ENCODE peak calls at places on chromosomes 2 and 18, in ten cellular contexts. Q is GM13976, P is lower lobe of right lung, O is H9, D is neural crest cell, S is heart left ventricle, C is psoas muscle, W is GM06990, N is tibial artery, A is osteocyte. R is an unnamed sample.

GRCh38 chr2:112488201-112488600 is 6.2 kb downstream of the TTL start:
- DNase-seq in C (no peak), N (no peak), S (no peak), D (no peak), O (no peak), Q (no peak), A (no peak), W (no peak), P (no peak), R (no peak)

GRCh38 chr2:63743170-63743975 is 98.3 kb upstream of the UGP2 start:
- DNase-seq in O (no peak), P (no peak), D (no peak), S (no peak), W (no peak), Q (no peak), A (no peak), N (no peak), C (no peak), R (no peak)

GRCh38 chr2:232478571-232479340 is 8.9 kb downstream of the ECEL1 start:
- DNase-seq in C (peak), O (peak), A (no peak), Q (no peak), P (peak), S (peak), D (no peak), W (no peak), N (peak), R (no peak)

GRCh38 chr2:236239276-236240065 is 24.7 kb downstream of the ASB18 start:
- DNase-seq in A (peak), N (peak), S (no peak), O (no peak), P (no peak), D (no peak), C (no peak), W (no peak), Q (no peak), R (no peak)

GRCh38 chr2:25279091-25279651 is 62.6 kb downstream of the DNMT3A start:
- DNase-seq in S (peak), P (peak), C (peak), O (no peak), N (peak), D (no peak), Q (peak), A (no peak), W (peak), R (peak)

GRCh38 chr2:5546176-5546575 is 146.0 kb upstream of the SOX11 start:
- DNase-seq in O (no peak), W (no peak), A (no peak), D (no peak), N (no peak), P (no peak), Q (no peak), S (no peak), C (no peak), R (no peak)

GRCh38 chr18:57915241-57915640 is 112.1 kb upstream of the ATP8B1 start:
- DNase-seq in W (no peak), A (no peak), D (no peak), N (no peak), C (no peak), P (no peak), O (no peak), S (no peak), Q (no peak), R (no peak)

GRCh38 chr2:219325136-219325535 is 7.4 kb downstream of the RESP18 start:
- DNase-seq in W (no peak), N (no peak), P (no peak), Q (no peak), D (no peak), A (no peak), C (no peak), S (no peak), O (no peak), R (no peak)

GRCh38 chr18:36931116-36931515 is 102.2 kb downstream of the KIAA1328 start:
- DNase-seq in A (no peak), P (no peak), D (no peak), Q (no peak), O (no peak), S (no peak), N (no peak), W (no peak), C (no peak), R (no peak)

GRCh38 chr2:53859354-53860159 is at the start of gene GPR75:
- DNase-seq in D (no peak), Q (no peak), C (peak), O (peak), W (no peak), P (peak), N (no peak), A (no peak), S (peak), R (no peak)

GRCh38 chr18:61991201-61991600 is 98.4 kb upstream of the RNF152 start:
- DNase-seq in D (no peak), O (no peak), C (no peak), A (no peak), P (no peak), S (no peak), W (no peak), N (no peak), Q (no peak), R (no peak)

GRCh38 chr18:36382854-36383253 is 85.3 kb downstream of the FHOD3 start:
- DNase-seq in N (no peak), W (no peak), S (no peak), C (no peak), A (no peak), D (no peak), O (no peak), P (no peak), Q (no peak), R (no peak)

GRCh38 chr18:48167901-48168300 is 237.4 kb upstream of the SMAD2 start:
- DNase-seq in W (no peak), N (peak), D (no peak), S (no peak), P (no peak), C (no peak), O (no peak), Q (no peak), A (no peak), R (no peak)

GRCh38 chr18:78630981-78631510 is 348.6 kb upstream of the SALL3 start:
- DNase-seq in O (no peak), W (no peak), P (no peak), S (no peak), C (no peak), N (peak), Q (no peak), D (no peak), A (no peak), R (no peak)

GRCh38 chr2:106638043-106638442 is 150.9 kb downstream of the CD8B2 start:
- DNase-seq in W (no peak), C (no peak), N (no peak), P (no peak), S (no peak), Q (peak), A (no peak), D (no peak), O (no peak), R (no peak)

GRCh38 chr18:60215432-60215831 is 157.1 kb downstream of the MC4R start:
- DNase-seq in D (no peak), P (no peak), O (no peak), Q (no peak), C (no peak), W (no peak), S (no peak), N (no peak), A (no peak), R (peak)

GRCh38 chr18:25229080-25229479 is 122.9 kb downstream of the ZNF521 start:
- DNase-seq in C (no peak), O (no peak), S (no peak), Q (no peak), P (no peak), A (no peak), W (no peak), N (no peak), D (no peak), R (no peak)

GRCh38 chr2:105403785-105404698 is 5.2 kb upstream of the FHL2 start:
- DNase-seq in S (peak), N (no peak), O (peak), A (no peak), W (no peak), P (no peak), C (peak), Q (no peak), D (no peak), R (no peak)

GRCh38 chr2:56372071-56372656 is 188.4 kb downstream of the CCDC85A start:
- DNase-seq in O (no peak), D (no peak), A (no peak), C (no peak), N (no peak), W (peak), P (no peak), Q (no peak), S (no peak), R (no peak)

DNA sequence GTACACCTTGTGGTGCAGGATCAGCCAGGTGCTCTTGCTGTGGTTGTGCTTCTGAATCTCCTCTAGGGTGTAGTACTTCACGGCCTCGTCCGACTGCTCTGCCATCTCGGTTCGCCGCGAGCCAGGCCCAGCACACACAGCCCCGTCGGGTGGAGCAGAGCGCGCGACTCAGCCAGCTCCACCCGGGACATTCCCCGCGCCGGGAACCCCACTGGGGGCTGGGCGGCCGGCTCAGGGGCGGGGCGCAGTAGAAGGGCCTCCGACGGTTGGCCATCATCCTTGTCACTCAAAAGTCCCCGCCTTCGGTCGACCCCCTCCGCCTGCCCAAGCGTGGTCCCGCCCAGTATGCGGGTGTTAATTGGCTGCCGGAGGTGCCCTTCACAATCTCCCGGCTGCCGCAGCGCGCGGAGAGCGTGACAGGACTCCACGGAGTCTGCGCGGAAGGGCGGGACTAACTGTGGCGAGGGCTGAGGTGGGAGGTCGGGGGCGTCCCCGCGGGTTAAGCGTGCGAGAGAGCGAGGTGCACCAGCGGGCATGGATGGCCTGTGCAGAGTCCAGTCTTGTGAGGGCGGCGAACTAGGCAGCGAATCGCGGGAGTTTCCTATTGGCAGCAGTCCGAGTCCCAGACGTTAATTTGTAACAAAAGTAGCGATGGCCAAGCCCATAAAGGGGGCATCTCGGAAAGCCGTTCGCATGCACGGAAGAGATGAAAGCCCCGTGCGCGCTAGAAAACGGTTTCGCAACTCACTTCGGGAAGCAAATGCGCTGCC is at the start of gene CYB5A:
- DNase-seq in W (peak), D (peak), S (peak), P (peak), A (peak), C (peak), N (peak), Q (peak), O (peak), R (peak)
- TF ChIP-seq CTCF in W (no peak), D (peak), S (no peak), P (no peak), A (peak), C (no peak), N (peak), Q (no peak), O (peak), R (no peak)

DNA sequence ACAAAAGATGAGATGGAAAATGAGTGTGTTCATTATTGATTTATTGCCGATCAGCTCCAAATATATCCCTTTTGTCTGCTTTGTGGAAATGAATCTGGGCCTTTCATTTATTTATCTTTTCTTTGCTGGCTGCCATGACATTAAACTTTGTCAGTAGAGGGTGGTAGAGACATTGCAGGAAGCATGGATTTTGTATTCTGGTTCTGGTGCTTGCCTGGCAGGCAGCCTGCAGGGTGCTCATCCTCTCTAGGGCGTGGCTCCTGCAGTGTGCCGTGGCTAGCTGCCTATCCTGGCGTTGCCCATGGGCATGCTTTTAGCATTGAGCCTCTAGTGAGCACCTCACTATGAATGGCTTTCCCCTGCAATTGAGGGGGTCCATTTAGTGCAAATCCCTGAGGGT is 593.1 kb downstream of the RNF144A start:
- DNase-seq in A (no peak), S (no peak), O (no peak), C (no peak), Q (no peak), W (no peak), P (no peak), N (no peak), D (no peak), R (no peak)
- TF ChIP-seq CTCF in A (no peak), S (no peak), O (peak), C (no peak), Q (no peak), W (peak), P (no peak), N (no peak), D (no peak), R (no peak)

GRCh38 chr2:172113617-172114016 is 10.9 kb upstream of the DLX2 start:
- DNase-seq in N (no peak), Q (peak), C (no peak), W (no peak), A (no peak), P (no peak), D (no peak), S (no peak), O (no peak), R (peak)
- TF ChIP-seq CTCF in N (peak), Q (peak), C (peak), W (peak), A (peak), P (peak), D (peak), S (peak), O (peak), R (peak)

DNA sequence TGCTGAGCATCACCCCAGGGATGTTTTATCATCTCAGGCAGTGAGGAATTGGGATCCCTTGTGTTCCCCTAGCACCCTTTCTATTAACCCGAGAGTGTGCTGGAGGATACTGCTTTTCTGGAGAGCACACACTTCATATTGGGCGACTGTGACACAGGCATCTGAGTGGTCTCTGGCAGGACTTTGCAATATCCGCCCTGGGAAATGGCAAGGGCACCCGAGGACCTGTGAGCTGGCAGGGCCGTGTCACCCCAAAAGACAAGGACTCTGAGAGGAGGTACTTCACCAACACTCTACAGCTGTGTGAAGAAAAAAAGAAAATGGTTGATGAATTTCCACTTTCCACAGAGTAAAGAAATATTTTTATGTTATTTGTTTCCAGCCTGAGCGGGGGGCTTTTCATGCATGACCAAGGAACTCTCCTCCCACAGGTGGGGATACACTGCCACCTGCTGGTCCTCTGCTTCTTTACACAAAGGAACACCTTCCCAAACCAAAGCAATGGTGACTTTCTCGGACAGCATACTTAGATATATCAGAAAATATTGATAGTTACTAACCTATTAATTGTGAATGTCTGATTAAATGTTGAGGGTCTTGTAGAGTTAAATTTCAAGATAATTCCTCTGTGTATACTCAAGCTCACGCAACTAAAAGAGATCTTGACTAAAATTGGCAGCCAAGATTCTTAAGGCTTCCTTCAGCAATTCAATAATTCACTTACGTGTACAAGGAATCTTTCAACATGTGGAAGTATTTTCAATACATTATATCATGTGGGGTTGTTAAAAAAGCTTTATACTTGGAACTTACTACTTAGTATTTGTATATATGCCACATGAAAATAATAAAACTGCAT is 45.9 kb upstream of the REG3G start:
- DNase-seq in W (no peak), C (peak), Q (peak), P (no peak), A (no peak), N (no peak), D (peak), S (no peak), O (peak), R (peak)
- TF ChIP-seq CTCF in W (peak), C (peak), Q (peak), P (peak), A (peak), N (peak), D (peak), S (peak), O (peak), R (peak)

GRCh38 chr2:190447766-190448165 is 39.6 kb downstream of the MFSD6 start:
- DNase-seq in D (no peak), P (no peak), N (no peak), O (no peak), W (no peak), C (no peak), Q (no peak), S (no peak), A (no peak), R (no peak)
- TF ChIP-seq CTCF in D (no peak), P (no peak), N (no peak), O (no peak), W (no peak), C (no peak), Q (no peak), S (no peak), A (no peak), R (no peak)

GRCh38 chr2:126244937-126245336 is 411.0 kb upstream of the GYPC start:
- DNase-seq in N (no peak), S (peak), D (peak), Q (peak), C (no peak), P (peak), O (peak), W (no peak), A (no peak), R (peak)
- TF ChIP-seq CTCF in N (no peak), S (peak), D (peak), Q (peak), C (peak), P (peak), O (peak), W (peak), A (peak), R (peak)

DNA sequence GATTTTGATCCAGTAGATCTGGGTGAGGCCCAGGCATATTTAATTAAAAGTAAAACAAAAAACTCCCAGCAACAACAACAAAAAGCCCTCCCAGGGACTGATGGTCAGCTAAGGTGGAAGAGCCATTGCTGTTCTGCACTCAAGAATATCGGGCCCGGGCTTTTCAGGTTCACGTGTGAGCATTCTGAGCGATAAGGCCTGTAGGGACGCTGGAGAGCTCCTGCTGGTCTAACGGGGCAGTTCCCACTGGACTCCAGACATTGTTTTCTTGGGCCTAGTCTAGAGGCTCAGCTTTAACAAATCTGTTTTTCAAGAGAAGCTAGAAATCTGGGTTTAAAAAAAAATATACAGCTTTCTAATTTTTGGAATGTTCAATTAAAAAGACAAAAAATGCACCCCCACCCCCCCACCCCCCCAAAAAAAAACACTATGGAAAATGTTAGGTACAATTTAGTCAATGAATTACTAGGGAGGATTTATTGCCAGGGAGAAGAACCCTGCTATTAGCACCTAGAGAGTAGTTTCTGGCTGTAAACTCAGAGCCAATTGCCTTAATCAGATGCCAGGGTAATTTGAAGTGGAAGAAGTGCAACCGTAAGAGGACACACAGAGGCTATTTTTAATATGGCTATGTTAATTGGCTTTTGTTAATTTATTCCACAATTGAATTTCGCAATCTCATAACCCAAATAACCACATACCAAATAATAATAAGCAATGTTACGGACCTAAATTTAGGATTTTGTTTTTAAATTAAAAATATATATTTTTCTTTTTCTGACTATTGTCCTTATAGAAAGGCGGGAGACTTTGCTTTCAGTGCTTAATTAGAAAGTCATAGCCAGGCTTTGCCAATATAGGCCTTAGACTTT is 78.9 kb downstream of the MAP4K4 start:
- DNase-seq in Q (no peak), N (no peak), O (no peak), P (no peak), A (no peak), S (peak), W (no peak), C (no peak), D (no peak), R (no peak)
- TF ChIP-seq CTCF in Q (no peak), N (peak), O (peak), P (no peak), A (peak), S (peak), W (peak), C (no peak), D (peak), R (no peak)

GRCh38 chr2:96409543-96410184 is 74.1 kb downstream of the NCAPH start:
- DNase-seq in P (no peak), C (no peak), W (no peak), S (no peak), A (no peak), O (no peak), Q (no peak), N (no peak), D (no peak), R (no peak)
- TF ChIP-seq CTCF in P (no peak), C (no peak), W (no peak), S (no peak), A (no peak), O (no peak), Q (no peak), N (no peak), D (no peak), R (no peak)

DNA sequence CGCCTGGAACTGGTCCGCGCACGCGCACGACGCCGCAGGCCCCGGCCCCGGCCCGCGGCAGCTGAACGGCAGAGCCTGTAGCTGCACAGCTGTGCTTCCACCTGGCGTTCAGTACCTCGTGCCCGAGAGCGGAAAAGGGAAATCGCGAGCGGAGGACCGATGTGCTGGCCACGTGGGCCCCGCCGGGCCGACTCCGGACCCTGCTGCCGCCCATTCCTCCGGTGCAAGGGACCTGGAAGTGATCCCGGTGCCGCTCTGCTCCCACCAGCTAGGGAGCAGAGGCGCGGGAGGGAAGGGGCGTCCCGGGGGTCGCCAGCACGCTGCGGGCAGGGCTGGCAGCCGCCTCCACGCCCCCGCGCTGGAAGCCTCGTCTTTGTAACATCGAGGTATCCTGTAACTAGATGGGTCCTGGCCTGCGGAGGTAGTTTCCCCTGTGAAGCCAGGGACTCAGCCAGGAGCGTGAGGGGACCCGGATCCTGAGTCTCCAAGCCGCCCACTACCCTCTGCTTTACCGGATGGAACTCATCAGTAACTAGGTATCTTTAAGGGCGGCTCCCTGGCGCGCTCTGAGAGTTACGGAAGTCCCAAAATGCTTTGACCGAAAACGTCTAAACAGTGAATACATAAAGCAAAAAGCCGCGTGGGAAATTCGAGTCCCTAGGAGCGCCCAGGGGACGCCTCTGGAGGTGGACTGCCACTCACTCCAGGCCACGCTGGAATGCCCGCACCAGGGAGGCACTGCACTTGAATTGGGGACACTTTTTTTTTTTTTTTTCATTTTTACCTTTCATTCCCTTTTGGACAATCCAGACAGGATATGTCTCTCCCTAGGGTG is 736 bp upstream of the ODC1 start:
- DNase-seq in P (peak), N (peak), D (peak), Q (peak), S (peak), O (peak), C (peak), A (peak), W (no peak), R (peak)
- TF ChIP-seq CTCF in P (peak), N (no peak), D (peak), Q (peak), S (peak), O (peak), C (no peak), A (no peak), W (no peak), R (no peak)

GRCh38 chr2:121184248-121184862 is 100.6 kb downstream of the TFCP2L1 start:
- DNase-seq in W (no peak), O (peak), D (no peak), N (peak), C (no peak), A (no peak), P (no peak), Q (no peak), S (no peak), R (no peak)
- TF ChIP-seq CTCF in W (no peak), O (no peak), D (no peak), N (no peak), C (no peak), A (no peak), P (no peak), Q (no peak), S (no peak), R (no peak)

R was measured in GM12865.